ENCODE peak calls at places on chromosomes 5 and 9, in five cellular contexts. P is endodermal cell; T is naive thymus-derived CD8-positive, alpha-beta T cell; H is A549; O is activated T-cell treated with anti-CD3 and anti-CD28 coated beads, Interleukin-2, amount 50 U/mL, for 1 hour. R is an unnamed sample.

GRCh38 chr5:141525659-141526058 is 36.8 kb downstream of the PCDHGC5 start:
- DNase-seq in H (no peak), P (no peak), O (no peak), T (no peak), R (no peak)

GRCh38 chr9:137670391-137671195 is 51.8 kb downstream of the EHMT1 start:
- DNase-seq in O (no peak), H (no peak), T (no peak), P (peak; percentile 71), R (no peak)

GRCh38 chr5:96254980-96255681 is 177.9 kb downstream of the PCSK1 start:
- DNase-seq in O (no peak), H (no peak), P (no peak), T (no peak), R (peak; percentile 49)

GRCh38 chr5:172343741-172344140 is 60.2 kb upstream of the UBTD2 start:
- DNase-seq in P (no peak), O (no peak), H (no peak), T (no peak), R (no peak)

GRCh38 chr9:129221979-129222635 is 44.0 kb upstream of the IER5L start:
- DNase-seq in T (no peak), H (no peak), O (no peak), P (peak; percentile 75), R (no peak)

GRCh38 chr5:110702704-110703103 is 23.8 kb downstream of the TMEM232 start:
- DNase-seq in P (no peak), T (no peak), H (no peak), O (no peak), R (no peak)

GRCh38 chr5:95959051-95959963 is 2.3 kb downstream of the ELL2 start:
- DNase-seq in P (peak; percentile 78), T (no peak), H (no peak), O (no peak), R (no peak)

GRCh38 chr9:33778700-33779351 is 16.5 kb upstream of the PRSS3 start:
- DNase-seq in P (peak; percentile 77), T (peak; percentile 69), O (peak; percentile 35), H (peak; percentile 67), R (peak; percentile 34)

GRCh38 chr9:94703488-94704140 is 22.9 kb upstream of the AOPEP start:
- DNase-seq in O (no peak), P (no peak), H (no peak), T (no peak), R (no peak)

GRCh38 chr9:76521244-76521673 is 62.3 kb downstream of the GCNT1 start:
- DNase-seq in H (no peak), T (no peak), O (no peak), P (no peak), R (no peak)

GRCh38 chr5:178477224-178478201 is 112.7 kb downstream of the COL23A1 start:
- DNase-seq in O (no peak), P (no peak), H (no peak), T (no peak), R (no peak)

GRCh38 chr5:143491644-143492043 is 88.2 kb upstream of the NR3C1 start:
- DNase-seq in H (no peak), P (no peak), T (no peak), O (no peak), R (no peak)

GRCh38 chr9:136518623-136519022 is 27.2 kb downstream of the NOTCH1 start:
- DNase-seq in T (no peak), O (no peak), H (no peak), P (no peak), R (no peak)

GRCh38 chr9:34375901-34376595 is 650 bp downstream of the MYORG start:
- DNase-seq in T (peak; percentile 76), H (peak; percentile 74), P (peak; percentile 90), O (peak; percentile 63), R (peak; percentile 52)

GRCh38 chr5:139601429-139601828 is 40.3 kb downstream of the UBE2D2 start:
- DNase-seq in H (no peak), T (no peak), O (no peak), P (no peak), R (no peak)

GRCh38 chr5:143200781-143201398 is 202.6 kb downstream of the NR3C1 start:
- DNase-seq in O (no peak), T (no peak), P (no peak), H (no peak), R (peak; percentile 65)

GRCh38 chr5:141330299-141331080 is at the start of gene PCDHGA1:
- DNase-seq in P (peak; percentile 69), T (no peak), O (peak; percentile 32), H (peak; percentile 57), R (peak; percentile 73)

GRCh38 chr9:3342159-3342777 is 183.5 kb downstream of the RFX3 start:
- DNase-seq in T (no peak), P (no peak), O (no peak), H (no peak), R (no peak)

GRCh38 chr5:134585966-134586365 is 46.7 kb downstream of the SAR1B start:
- DNase-seq in P (peak; percentile 41), T (no peak), O (no peak), H (no peak), R (no peak)

GRCh38 chr5:132095745-132096084 is 22.1 kb downstream of the CSF2 start:
- DNase-seq in P (no peak), O (no peak), T (no peak), H (no peak), R (no peak)